ENCODE peak calls at places on chromosomes 2 and 18, in five cellular contexts. One of them, this sample, is unnamed.
A peak's percentile ranks its signal among the peaks of the same experiment; 100 is the strongest.

GRCh38 chr2:144370937-144371584 is 148.9 kb downstream of the ZEB2 start:
- DNase-seq in pancreas: no peak
- DNase-seq in activated CD4-positive, alpha-beta T cell treated with anti-CD3 and anti-CD28 coated beads, Interleukin-2, amount 50 U/mL, for 24 hours: no peak
- DNase-seq in fibroblast of the conjunctiva: no peak
- DNase-seq in NCI-H1092 treated with DMSO at 0.1 percent for 48 hours: no peak
- DNase-seq in this sample: no peak

GRCh38 chr2:241064008-241064801 is 37.9 kb downstream of the MTERF4 start:
- DNase-seq in pancreas: peak; percentile 72
- DNase-seq in activated CD4-positive, alpha-beta T cell treated with anti-CD3 and anti-CD28 coated beads, Interleukin-2, amount 50 U/mL, for 24 hours: no peak
- DNase-seq in fibroblast of the conjunctiva: no peak
- DNase-seq in NCI-H1092 treated with DMSO at 0.1 percent for 48 hours: no peak
- DNase-seq in this sample: no peak

GRCh38 chr2:96831679-96832078 is 12.1 kb downstream of the ANKRD23 start:
- DNase-seq in pancreas: peak; percentile 65
- DNase-seq in activated CD4-positive, alpha-beta T cell treated with anti-CD3 and anti-CD28 coated beads, Interleukin-2, amount 50 U/mL, for 24 hours: no peak
- DNase-seq in fibroblast of the conjunctiva: no peak
- DNase-seq in NCI-H1092 treated with DMSO at 0.1 percent for 48 hours: peak; percentile 2
- DNase-seq in this sample: no peak

GRCh38 chr2:11871421-11871820 is 125.0 kb downstream of the LPIN1 start:
- DNase-seq in pancreas: no peak
- DNase-seq in activated CD4-positive, alpha-beta T cell treated with anti-CD3 and anti-CD28 coated beads, Interleukin-2, amount 50 U/mL, for 24 hours: no peak
- DNase-seq in fibroblast of the conjunctiva: no peak
- DNase-seq in NCI-H1092 treated with DMSO at 0.1 percent for 48 hours: no peak
- DNase-seq in this sample: no peak

GRCh38 chr2:137968477-137969417 is 4.5 kb downstream of the HNMT start:
- DNase-seq in pancreas: no peak
- DNase-seq in activated CD4-positive, alpha-beta T cell treated with anti-CD3 and anti-CD28 coated beads, Interleukin-2, amount 50 U/mL, for 24 hours: no peak
- DNase-seq in fibroblast of the conjunctiva: no peak
- DNase-seq in NCI-H1092 treated with DMSO at 0.1 percent for 48 hours: no peak
- DNase-seq in this sample: no peak

GRCh38 chr18:3916082-3916481 is 466.1 kb downstream of the TGIF1 start:
- DNase-seq in pancreas: no peak
- DNase-seq in activated CD4-positive, alpha-beta T cell treated with anti-CD3 and anti-CD28 coated beads, Interleukin-2, amount 50 U/mL, for 24 hours: no peak
- DNase-seq in fibroblast of the conjunctiva: no peak
- DNase-seq in NCI-H1092 treated with DMSO at 0.1 percent for 48 hours: no peak
- DNase-seq in this sample: no peak

GRCh38 chr2:1930956-1931914 is 186.9 kb upstream of the PXDN start:
- DNase-seq in pancreas: no peak
- DNase-seq in activated CD4-positive, alpha-beta T cell treated with anti-CD3 and anti-CD28 coated beads, Interleukin-2, amount 50 U/mL, for 24 hours: no peak
- DNase-seq in fibroblast of the conjunctiva: no peak
- DNase-seq in NCI-H1092 treated with DMSO at 0.1 percent for 48 hours: no peak
- DNase-seq in this sample: no peak

GRCh38 chr2:240457223-240458043 is 22.0 kb downstream of the GPC1 start:
- DNase-seq in pancreas: no peak
- DNase-seq in activated CD4-positive, alpha-beta T cell treated with anti-CD3 and anti-CD28 coated beads, Interleukin-2, amount 50 U/mL, for 24 hours: no peak
- DNase-seq in fibroblast of the conjunctiva: no peak
- DNase-seq in NCI-H1092 treated with DMSO at 0.1 percent for 48 hours: no peak
- DNase-seq in this sample: no peak

GRCh38 chr2:42742740-42743666 is 20.9 kb downstream of the OXER1 start:
- DNase-seq in pancreas: no peak
- DNase-seq in activated CD4-positive, alpha-beta T cell treated with anti-CD3 and anti-CD28 coated beads, Interleukin-2, amount 50 U/mL, for 24 hours: no peak
- DNase-seq in fibroblast of the conjunctiva: no peak
- DNase-seq in NCI-H1092 treated with DMSO at 0.1 percent for 48 hours: no peak
- DNase-seq in this sample: no peak

GRCh38 chr18:65352183-65352582 is 398.6 kb upstream of the CDH7 start:
- DNase-seq in pancreas: no peak
- DNase-seq in activated CD4-positive, alpha-beta T cell treated with anti-CD3 and anti-CD28 coated beads, Interleukin-2, amount 50 U/mL, for 24 hours: no peak
- DNase-seq in fibroblast of the conjunctiva: no peak
- DNase-seq in NCI-H1092 treated with DMSO at 0.1 percent for 48 hours: peak; percentile 31
- DNase-seq in this sample: no peak

GRCh38 chr2:181258761-181259160 is 198.4 kb upstream of the ITGA4 start:
- DNase-seq in pancreas: no peak
- DNase-seq in activated CD4-positive, alpha-beta T cell treated with anti-CD3 and anti-CD28 coated beads, Interleukin-2, amount 50 U/mL, for 24 hours: no peak
- DNase-seq in fibroblast of the conjunctiva: peak; percentile 48
- DNase-seq in NCI-H1092 treated with DMSO at 0.1 percent for 48 hours: no peak
- DNase-seq in this sample: peak; percentile 68

GRCh38 chr2:39437522-39438296 is 624 bp upstream of the MAP4K3 start:
- DNase-seq in pancreas: peak; percentile 61
- DNase-seq in activated CD4-positive, alpha-beta T cell treated with anti-CD3 and anti-CD28 coated beads, Interleukin-2, amount 50 U/mL, for 24 hours: no peak
- DNase-seq in fibroblast of the conjunctiva: no peak
- DNase-seq in NCI-H1092 treated with DMSO at 0.1 percent for 48 hours: peak; percentile 58
- DNase-seq in this sample: no peak

GRCh38 chr18:79526468-79527460 is 131.0 kb downstream of the NFATC1 start:
- DNase-seq in pancreas: no peak
- DNase-seq in activated CD4-positive, alpha-beta T cell treated with anti-CD3 and anti-CD28 coated beads, Interleukin-2, amount 50 U/mL, for 24 hours: no peak
- DNase-seq in fibroblast of the conjunctiva: no peak
- DNase-seq in NCI-H1092 treated with DMSO at 0.1 percent for 48 hours: no peak
- DNase-seq in this sample: no peak

GRCh38 chr2:19900536-19901200 is 1.1 kb downstream of the TTC32 start:
- DNase-seq in pancreas: no peak
- DNase-seq in activated CD4-positive, alpha-beta T cell treated with anti-CD3 and anti-CD28 coated beads, Interleukin-2, amount 50 U/mL, for 24 hours: no peak
- DNase-seq in fibroblast of the conjunctiva: no peak
- DNase-seq in NCI-H1092 treated with DMSO at 0.1 percent for 48 hours: no peak
- DNase-seq in this sample: no peak

GRCh38 chr2:174964404-174964803 is 40.8 kb downstream of the CHN1 start:
- DNase-seq in pancreas: no peak
- DNase-seq in activated CD4-positive, alpha-beta T cell treated with anti-CD3 and anti-CD28 coated beads, Interleukin-2, amount 50 U/mL, for 24 hours: no peak
- DNase-seq in fibroblast of the conjunctiva: no peak
- DNase-seq in NCI-H1092 treated with DMSO at 0.1 percent for 48 hours: no peak
- DNase-seq in this sample: no peak

GRCh38 chr2:159010963-159011362 is 42.5 kb downstream of the TANC1 start:
- DNase-seq in pancreas: no peak
- DNase-seq in activated CD4-positive, alpha-beta T cell treated with anti-CD3 and anti-CD28 coated beads, Interleukin-2, amount 50 U/mL, for 24 hours: no peak
- DNase-seq in fibroblast of the conjunctiva: no peak
- DNase-seq in NCI-H1092 treated with DMSO at 0.1 percent for 48 hours: no peak
- DNase-seq in this sample: no peak

GRCh38 chr2:61759718-61760117 is 94.1 kb downstream of the FAM161A start:
- DNase-seq in pancreas: no peak
- DNase-seq in activated CD4-positive, alpha-beta T cell treated with anti-CD3 and anti-CD28 coated beads, Interleukin-2, amount 50 U/mL, for 24 hours: no peak
- DNase-seq in fibroblast of the conjunctiva: peak; percentile 64
- DNase-seq in NCI-H1092 treated with DMSO at 0.1 percent for 48 hours: no peak
- DNase-seq in this sample: peak; percentile 45

GRCh38 chr2:70698847-70699246 is 69.2 kb downstream of the ADD2 start:
- DNase-seq in pancreas: no peak
- DNase-seq in activated CD4-positive, alpha-beta T cell treated with anti-CD3 and anti-CD28 coated beads, Interleukin-2, amount 50 U/mL, for 24 hours: no peak
- DNase-seq in fibroblast of the conjunctiva: no peak
- DNase-seq in NCI-H1092 treated with DMSO at 0.1 percent for 48 hours: no peak
- DNase-seq in this sample: no peak

GRCh38 chr2:58449286-58450010 is 208.3 kb upstream of the FANCL start:
- DNase-seq in pancreas: no peak
- DNase-seq in activated CD4-positive, alpha-beta T cell treated with anti-CD3 and anti-CD28 coated beads, Interleukin-2, amount 50 U/mL, for 24 hours: no peak
- DNase-seq in fibroblast of the conjunctiva: no peak
- DNase-seq in NCI-H1092 treated with DMSO at 0.1 percent for 48 hours: peak; percentile 20
- DNase-seq in this sample: no peak

GRCh38 chr2:217186565-217187218 is 326.8 kb upstream of the TNP1 start:
- DNase-seq in pancreas: peak; percentile 6
- DNase-seq in activated CD4-positive, alpha-beta T cell treated with anti-CD3 and anti-CD28 coated beads, Interleukin-2, amount 50 U/mL, for 24 hours: no peak
- DNase-seq in fibroblast of the conjunctiva: no peak
- DNase-seq in NCI-H1092 treated with DMSO at 0.1 percent for 48 hours: no peak
- DNase-seq in this sample: no peak

GRCh38 chr18:26685438-26686173 is 137.3 kb upstream of the KCTD1 start:
- DNase-seq in pancreas: no peak
- DNase-seq in activated CD4-positive, alpha-beta T cell treated with anti-CD3 and anti-CD28 coated beads, Interleukin-2, amount 50 U/mL, for 24 hours: no peak
- DNase-seq in fibroblast of the conjunctiva: no peak
- DNase-seq in NCI-H1092 treated with DMSO at 0.1 percent for 48 hours: no peak
- DNase-seq in this sample: no peak

GRCh38 chr2:178870703-178871102 is 63.5 kb upstream of the TTN start:
- DNase-seq in pancreas: no peak
- DNase-seq in activated CD4-positive, alpha-beta T cell treated with anti-CD3 and anti-CD28 coated beads, Interleukin-2, amount 50 U/mL, for 24 hours: no peak
- DNase-seq in fibroblast of the conjunctiva: no peak
- DNase-seq in NCI-H1092 treated with DMSO at 0.1 percent for 48 hours: no peak
- DNase-seq in this sample: no peak

GRCh38 chr2:228938629-228939028 is 332.5 kb downstream of the PID1 start:
- DNase-seq in pancreas: no peak
- DNase-seq in activated CD4-positive, alpha-beta T cell treated with anti-CD3 and anti-CD28 coated beads, Interleukin-2, amount 50 U/mL, for 24 hours: no peak
- DNase-seq in fibroblast of the conjunctiva: peak; percentile 20
- DNase-seq in NCI-H1092 treated with DMSO at 0.1 percent for 48 hours: no peak
- DNase-seq in this sample: no peak

GRCh38 chr2:116733699-116734098 is 1080.8 kb upstream of the DDX18 start:
- DNase-seq in pancreas: no peak
- DNase-seq in activated CD4-positive, alpha-beta T cell treated with anti-CD3 and anti-CD28 coated beads, Interleukin-2, amount 50 U/mL, for 24 hours: no peak
- DNase-seq in fibroblast of the conjunctiva: no peak
- DNase-seq in NCI-H1092 treated with DMSO at 0.1 percent for 48 hours: peak; percentile 59
- DNase-seq in this sample: no peak

GRCh38 chr2:236123716-236124115 is 44.5 kb downstream of the GBX2 start:
- DNase-seq in pancreas: no peak
- DNase-seq in activated CD4-positive, alpha-beta T cell treated with anti-CD3 and anti-CD28 coated beads, Interleukin-2, amount 50 U/mL, for 24 hours: no peak
- DNase-seq in fibroblast of the conjunctiva: no peak
- DNase-seq in NCI-H1092 treated with DMSO at 0.1 percent for 48 hours: no peak
- DNase-seq in this sample: no peak

GRCh38 chr2:241123816-241124536 is 21.9 kb upstream of the MTERF4 start:
- DNase-seq in pancreas: peak; percentile 90
- DNase-seq in activated CD4-positive, alpha-beta T cell treated with anti-CD3 and anti-CD28 coated beads, Interleukin-2, amount 50 U/mL, for 24 hours: no peak
- DNase-seq in fibroblast of the conjunctiva: no peak
- DNase-seq in NCI-H1092 treated with DMSO at 0.1 percent for 48 hours: no peak
- DNase-seq in this sample: no peak

This sample was measured in amniotic stem cell.